ENCODE peak calls at places on chromosomes 11 and 22, in four cellular contexts. A is H1, F is HepG2, S is K562. I is an unnamed sample.

GRCh38 chr11:62005231-62005661 is 37.8 kb upstream of the FTH1 start:
- DNase-seq in A (no peak), F (no peak), S (no peak), I (no peak)

GRCh38 chr11:117717485-117718314 is 79.3 kb downstream of the DSCAML1 start:
- DNase-seq in A (peak), F (peak), S (no peak), I (peak)

GRCh38 chr22:42179616-42180015 is 49.0 kb upstream of the CYP2D6 start:
- DNase-seq in A (no peak), F (no peak), S (no peak), I (no peak)

GRCh38 chr11:63961608-63962412 is 12.6 kb upstream of the COX8A start:
- DNase-seq in A (no peak), F (peak), S (no peak), I (peak)

GRCh38 chr22:45869448-45869847 is 107.5 kb downstream of the WNT7B start:
- DNase-seq in A (no peak), F (no peak), S (no peak), I (no peak)

GRCh38 chr11:47587733-47588326 is 1.4 kb downstream of the FAM180B start:
- DNase-seq in A (no peak), F (no peak), S (no peak), I (no peak)

GRCh38 chr11:106217456-106217855 is 140.0 kb downstream of the AASDHPPT start:
- DNase-seq in A (no peak), F (no peak), S (no peak), I (no peak)

GRCh38 chr22:23888615-23889401 is 5.4 kb upstream of the MIF start:
- DNase-seq in A (no peak), F (peak), S (peak), I (peak)

GRCh38 chr11:2276280-2276998 is 6.1 kb upstream of the ASCL2 start:
- DNase-seq in A (no peak), F (no peak), S (no peak), I (no peak)

GRCh38 chr22:45671051-45671782 is 417 bp upstream of the ATXN10 start:
- DNase-seq in A (no peak), F (no peak), S (no peak), I (no peak)

GRCh38 chr22:38870312-38870741 is 1.7 kb downstream of the CBX6 start:
- DNase-seq in A (peak), F (peak), S (peak), I (peak)

GRCh38 chr11:65964906-65965305 is 3.4 kb downstream of the SART1 start:
- DNase-seq in A (no peak), F (no peak), S (no peak), I (no peak)

GRCh38 chr11:19892387-19892786 is 179.8 kb downstream of the NAV2 start:
- DNase-seq in A (no peak), F (no peak), S (no peak), I (peak)

GRCh38 chr11:65134240-65134951 is at the start of gene SYVN1:
- DNase-seq in A (peak), F (peak), S (peak), I (peak)

GRCh38 chr11:29260939-29261705 is 755.7 kb downstream of the KCNA4 start:
- DNase-seq in A (no peak), F (peak), S (no peak), I (peak)

GRCh38 chr11:129787518-129787917 is 28.1 kb upstream of the TMEM45B start:
- DNase-seq in A (no peak), F (no peak), S (no peak), I (no peak)

GRCh38 chr11:64042301-64042700 is 6.6 kb downstream of the FLRT1 start:
- DNase-seq in A (no peak), F (peak), S (no peak), I (no peak)

GRCh38 chr11:45079075-45079444 is 67.4 kb upstream of the PRDM11 start:
- DNase-seq in A (no peak), F (no peak), S (no peak), I (no peak)

GRCh38 chr11:58059011-58059358 is 28.2 kb downstream of the OR6Q1 start:
- DNase-seq in A (no peak), F (peak), S (no peak), I (no peak)

GRCh38 chr11:61509058-61510029 is 795 bp downstream of the LRRC10B start:
- DNase-seq in A (peak), F (peak), S (peak), I (peak)

GRCh38 chr22:37462983-37463382 is 23.2 kb downstream of the MFNG start:
- DNase-seq in A (peak), F (peak), S (no peak), I (no peak)

GRCh38 chr22:30196867-30197336 is 49.7 kb downstream of the LIF start:
- DNase-seq in A (no peak), F (no peak), S (no peak), I (no peak)

GRCh38 chr22:30196141-30196866 is 50.3 kb downstream of the LIF start:
- DNase-seq in A (peak), F (peak), S (peak), I (peak)

GRCh38 chr22:30197389-30197788 is 49.2 kb downstream of the LIF start:
- DNase-seq in A (no peak), F (no peak), S (no peak), I (no peak)

GRCh38 chr22:30195245-30196140 is 51.1 kb downstream of the LIF start:
- DNase-seq in A (no peak), F (peak), S (no peak), I (no peak)

GRCh38 chr22:30198152-30198845 is 48.3 kb downstream of the LIF start:
- DNase-seq in A (no peak), F (no peak), S (no peak), I (no peak)
- TF ChIP-seq JUN in A (no peak), F (no peak), S (no peak), I (no peak)

GRCh38 chr11:13344818-13345217 is 67.2 kb downstream of the BMAL1 start:
- DNase-seq in A (no peak), F (no peak), S (no peak), I (no peak)
- TF ChIP-seq RFX5 in A (no peak), F (no peak), S (no peak), I (no peak)

GRCh38 chr22:19845369-19845722 is 9.3 kb downstream of the GNB1L start:
- DNase-seq in A (no peak), F (no peak), S (peak), I (no peak)
- TF ChIP-seq JUN in A (no peak), F (no peak), S (no peak), I (no peak)

GRCh38 chr22:30882181-30882771 is 86.3 kb downstream of the MORC2 start:
- DNase-seq in A (no peak), F (no peak), S (no peak), I (no peak)

GRCh38 chr22:30885001-30885366 is 83.6 kb downstream of the MORC2 start:
- DNase-seq in A (no peak), F (no peak), S (no peak), I (no peak)

GRCh38 chr22:30884211-30885000 is 84.2 kb downstream of the MORC2 start:
- DNase-seq in A (no peak), F (no peak), S (no peak), I (no peak)

GRCh38 chr22:30882974-30883533 is 85.5 kb downstream of the MORC2 start:
- DNase-seq in A (no peak), F (no peak), S (peak), I (no peak)

GRCh38 chr22:30883586-30884145 is 84.9 kb downstream of the MORC2 start:
- DNase-seq in A (no peak), F (no peak), S (no peak), I (no peak)
- TF ChIP-seq RFX5 in A (no peak), F (no peak), S (no peak), I (no peak)